ENCODE peak calls at places on chromosomes 12 and 14, in six cellular contexts. S is colonic mucosa, J is lower lobe of right lung, Z is heart left ventricle, Y is right lobe of liver, X is PC-9. D is an unnamed sample.

GRCh38 chr14:103097994-103098957 is 3.8 kb downstream of the EXOC3L4 start:
- DNase-seq in S (no peak), J (no peak), Z (peak; percentile 60), Y (peak; percentile 67), X (no peak), D (no peak)

GRCh38 chr12:124654666-124655316 is 87.4 kb upstream of the NCOR2 start:
- DNase-seq in S (no peak), J (no peak), Z (peak; percentile 85), Y (peak; percentile 80), X (no peak), D (no peak)

GRCh38 chr14:34157642-34158041 is 206.8 kb upstream of the EGLN3 start:
- DNase-seq in S (no peak), J (no peak), Z (no peak), Y (no peak), X (no peak), D (no peak)

GRCh38 chr14:50044040-50044651 is 72.2 kb downstream of the VCPKMT start:
- DNase-seq in S (no peak), J (no peak), Z (no peak), Y (no peak), X (no peak), D (no peak)

GRCh38 chr12:88242161-88242925 is 100.2 kb downstream of the TMTC3 start:
- DNase-seq in S (no peak), J (no peak), Z (no peak), Y (no peak), X (peak; percentile 66), D (no peak)

GRCh38 chr12:13941258-13942249 is 39.8 kb downstream of the GRIN2B start:
- DNase-seq in S (peak; percentile 84), J (no peak), Z (no peak), Y (peak; percentile 58), X (peak; percentile 68), D (no peak)

GRCh38 chr14:40682131-40682913 is 924.4 kb upstream of the LRFN5 start:
- DNase-seq in S (no peak), J (no peak), Z (no peak), Y (no peak), X (no peak), D (no peak)

GRCh38 chr14:35134329-35135123 is 12.2 kb downstream of the PRORP start:
- DNase-seq in S (no peak), J (no peak), Z (no peak), Y (no peak), X (no peak), D (no peak)

GRCh38 chr14:23090254-23090636 is 4.7 kb downstream of the ACIN1 start:
- DNase-seq in S (no peak), J (no peak), Z (no peak), Y (no peak), X (no peak), D (no peak)

GRCh38 chr12:19190292-19191031 is 60.9 kb downstream of the PLEKHA5 start:
- DNase-seq in S (no peak), J (no peak), Z (no peak), Y (no peak), X (no peak), D (no peak)

GRCh38 chr12:67320614-67321305 is 51.6 kb downstream of the CAND1 start:
- DNase-seq in S (no peak), J (no peak), Z (no peak), Y (no peak), X (peak; percentile 41), D (no peak)

GRCh38 chr14:104281768-104282301 is 143.4 kb downstream of the KIF26A start:
- DNase-seq in S (peak; percentile 66), J (peak; percentile 26), Z (peak; percentile 49), Y (peak; percentile 73), X (no peak), D (no peak)

GRCh38 chr12:109728921-109729836 is 15.6 kb downstream of the FAM222A start:
- DNase-seq in S (no peak), J (peak; percentile 42), Z (peak; percentile 25), Y (no peak), X (no peak), D (no peak)

GRCh38 chr12:112031472-112031871 is 18.2 kb downstream of the ERP29 start:
- DNase-seq in S (no peak), J (no peak), Z (no peak), Y (no peak), X (no peak), D (no peak)

GRCh38 chr12:90499793-90500192 is 455.2 kb downstream of the CCER1 start:
- DNase-seq in S (no peak), J (no peak), Z (no peak), Y (no peak), X (no peak), D (no peak)

GRCh38 chr12:12723681-12724420 is 6.7 kb downstream of the CDKN1B start:
- DNase-seq in S (peak; percentile 52), J (peak; percentile 59), Z (peak; percentile 72), Y (peak; percentile 71), X (no peak), D (no peak)

GRCh38 chr12:92144631-92145480 is 790 bp downstream of the BTG1 start:
- DNase-seq in S (peak; percentile 82), J (peak; percentile 70), Z (peak; percentile 82), Y (peak; percentile 57), X (peak; percentile 89), D (no peak)

GRCh38 chr12:121657305-121658008 is 12.0 kb downstream of the MORN3 start:
- DNase-seq in S (no peak), J (no peak), Z (no peak), Y (no peak), X (no peak), D (no peak)

GRCh38 chr12:79000501-79000900 is 135.9 kb downstream of the SYT1 start:
- DNase-seq in S (no peak), J (no peak), Z (no peak), Y (no peak), X (no peak), D (no peak)

GRCh38 chr12:120735181-120735580 is 9.6 kb downstream of the ACADS start:
- DNase-seq in S (no peak), J (no peak), Z (no peak), Y (no peak), X (no peak), D (no peak)

GRCh38 chr12:101877816-101878811 is 734 bp downstream of the DRAM1 start:
- DNase-seq in S (peak; percentile 36), J (no peak), Z (no peak), Y (peak; percentile 58), X (no peak), D (no peak)

GRCh38 chr14:102949062-102949800 is 26.8 kb downstream of the AMN start:
- DNase-seq in S (no peak), J (no peak), Z (no peak), Y (no peak), X (no peak), D (no peak)

DNA sequence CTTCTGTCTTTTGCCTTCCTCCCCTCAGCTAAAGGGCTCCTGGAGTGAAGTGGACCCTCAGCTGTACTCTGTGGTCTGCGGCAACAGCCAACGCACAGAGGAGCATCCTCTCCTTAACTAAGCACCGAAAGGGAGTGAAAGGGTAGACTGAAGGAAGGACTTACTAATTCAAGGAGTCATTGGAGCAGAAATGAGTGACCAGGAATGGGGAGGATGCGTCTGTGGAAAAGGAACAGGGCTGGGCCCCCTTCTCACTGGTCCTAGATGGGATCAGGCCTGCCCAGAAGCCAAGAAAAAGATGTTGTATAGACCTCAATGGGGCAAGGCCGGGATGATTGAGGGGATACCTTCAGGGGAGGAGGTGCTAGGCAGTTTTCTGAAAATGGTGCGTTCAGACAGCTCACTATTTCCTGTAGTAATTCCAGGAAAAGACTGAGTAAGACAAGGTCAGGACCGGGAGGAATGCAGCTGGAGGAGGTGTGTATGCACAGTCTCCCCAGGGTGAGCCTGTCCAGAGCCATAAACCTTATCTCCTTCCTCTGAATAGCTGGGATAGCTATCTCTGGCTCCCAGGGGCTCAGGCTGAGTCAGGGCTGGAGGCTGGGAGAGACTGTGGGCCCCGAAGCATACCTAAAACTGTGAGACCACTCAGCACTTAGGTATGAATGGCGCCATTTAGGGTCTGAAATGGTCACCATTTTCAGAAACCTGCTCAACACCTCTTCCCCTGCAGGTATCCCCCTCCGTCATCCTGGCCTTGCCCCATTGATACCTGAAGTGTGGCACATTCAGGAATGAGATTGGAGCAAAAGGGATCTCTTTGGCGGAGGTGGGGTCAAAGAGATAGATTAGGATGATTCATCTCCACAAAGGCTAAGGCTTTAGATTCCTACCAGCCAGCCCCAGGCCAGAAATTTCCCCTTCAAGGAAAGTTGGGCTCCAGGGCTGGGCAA is 20.2 kb upstream of the KRT8 start:
- DNase-seq in S (peak; percentile 83), J (no peak), Z (no peak), Y (no peak), X (peak; percentile 94), D (no peak)
- H3K4me3 ChIP-seq in S (peak overlapping the region; percentile 1), J (no peak overlapping the region), Z (no peak overlapping the region), Y (no peak overlapping the region), X (peak overlapping the region; percentile 53), D (no peak overlapping the region)

GRCh38 chr14:30597496-30597895 is 24.6 kb upstream of the SCFD1 start:
- DNase-seq in S (no peak), J (no peak), Z (no peak), Y (no peak), X (no peak), D (no peak)
- H3K36me3 ChIP-seq in S (no peaks in the 10 kb centered on the region), J (peaks cover 62% of the 10 kb centered on the region), Z (peaks cover 62% of the 10 kb centered on the region), Y (peaks cover 14% of the 10 kb centered on the region), X (peaks cover 5% of the 10 kb centered on the region), D (no peaks in the 10 kb centered on the region)

DNA sequence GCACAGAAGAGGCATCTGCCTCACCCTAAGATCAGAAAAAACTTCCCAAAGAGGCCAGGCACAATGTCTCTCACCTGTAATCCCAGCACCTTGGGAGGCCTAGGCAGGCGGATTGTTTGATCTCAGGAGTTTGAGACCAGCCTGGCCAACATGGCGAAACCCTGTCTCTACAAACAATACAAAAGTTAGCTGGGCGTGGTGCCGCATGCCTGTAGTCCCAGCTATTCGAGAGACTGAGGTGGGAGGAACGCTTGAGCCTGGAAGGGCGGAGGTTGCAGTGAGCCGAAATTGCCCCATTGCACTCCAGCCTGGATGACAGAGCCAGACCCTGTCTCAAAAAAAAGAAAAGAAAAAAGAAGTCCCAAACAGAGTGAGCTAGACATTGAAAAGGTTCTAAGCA is 4.5 kb downstream of the ZBTB1 start:
- DNase-seq in S (peak; percentile 40), J (no peak), Z (no peak), Y (no peak), X (no peak), D (no peak)
- H3K4me3 ChIP-seq in S (no peak overlapping the region), J (no peak overlapping the region), Z (no peak overlapping the region), Y (no peak overlapping the region), X (no peak overlapping the region), D (no peak overlapping the region)

GRCh38 chr14:54785778-54786160 is 116.9 kb downstream of the GCH1 start:
- DNase-seq in S (no peak), J (no peak), Z (no peak), Y (no peak), X (no peak), D (no peak)

GRCh38 chr14:54786816-54787215 is 115.8 kb downstream of the GCH1 start:
- DNase-seq in S (no peak), J (no peak), Z (no peak), Y (no peak), X (no peak), D (no peak)

GRCh38 chr14:54786191-54786755 is 116.4 kb downstream of the GCH1 start:
- DNase-seq in S (no peak), J (no peak), Z (no peak), Y (no peak), X (no peak), D (no peak)

GRCh38 chr14:54788701-54789100 is 113.9 kb downstream of the GCH1 start:
- DNase-seq in S (no peak), J (no peak), Z (no peak), Y (no peak), X (no peak), D (no peak)

DNA sequence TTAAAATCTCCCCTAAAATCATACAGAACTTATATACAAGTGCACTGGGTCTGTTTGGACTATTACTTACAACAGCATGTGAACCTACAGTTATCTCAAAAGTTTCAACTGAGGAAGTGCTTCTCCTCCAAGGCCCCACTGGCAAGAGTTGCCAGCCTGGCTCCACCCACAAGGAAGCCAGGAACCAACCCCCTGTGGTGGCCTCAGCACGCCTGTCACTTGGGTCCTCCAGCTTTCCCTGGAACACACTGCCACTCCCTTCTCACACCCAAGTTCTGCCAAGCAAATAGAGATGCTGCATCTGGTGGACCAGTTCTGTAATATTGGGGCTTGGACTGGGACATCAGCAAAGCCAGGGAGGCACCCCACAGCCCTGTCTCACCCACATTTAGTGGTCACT is 115.4 kb downstream of the GCH1 start:
- DNase-seq in S (no peak), J (no peak), Z (no peak), Y (no peak), X (no peak), D (no peak)
- H3K36me3 ChIP-seq in S (no peaks in the 10 kb centered on the region), J (peaks cover 55% of the 10 kb centered on the region), Z (peaks cover 88% of the 10 kb centered on the region), Y (peaks cover 21% of the 10 kb centered on the region), X (no peaks in the 10 kb centered on the region), D (no peaks in the 10 kb centered on the region)

D was measured in esophagus squamous epithelium.